ENCODE peak calls at places on chromosomes 7 and 10, in six cellular contexts. H is heart right ventricle, K is Panc1, N is dorsolateral prefrontal cortex, U is GM06990, M is epithelial cell of esophagus. W is an unnamed sample.

GRCh38 chr10:6494934-6495592 is 85.0 kb downstream of the PRKCQ start:
- DNase-seq in N (no peak), K (no peak), M (no peak), H (no peak), U (no peak), W (no peak)

GRCh38 chr7:143382126-143382790 is 1.1 kb downstream of the ZYX start:
- DNase-seq in K (no peak), N (no peak), M (no peak), H (no peak), U (no peak), W (no peak)

GRCh38 chr10:114653926-114654325 is 4.1 kb downstream of the ABLIM1 start:
- DNase-seq in M (no peak), K (no peak), H (peak; percentile 69), U (no peak), N (no peak), W (no peak)

GRCh38 chr7:129853661-129854268 is 99.0 kb downstream of the UBE2H start:
- DNase-seq in H (no peak), K (no peak), U (no peak), M (peak; percentile 97), N (no peak), W (no peak)

GRCh38 chr7:116351966-116352365 is 141.6 kb downstream of the TES start:
- DNase-seq in K (no peak), H (no peak), M (no peak), U (no peak), N (no peak), W (no peak)

GRCh38 chr7:70789481-70790214 is 342.3 kb upstream of the GALNT17 start:
- DNase-seq in K (no peak), M (no peak), N (no peak), H (no peak), U (no peak), W (no peak)

GRCh38 chr7:135557455-135558336 is at the start of gene NUP205:
- DNase-seq in K (peak; percentile 95), N (peak; percentile 63), H (peak; percentile 74), U (peak; percentile 93), M (peak; percentile 75), W (peak; percentile 67)

GRCh38 chr10:112532053-112532658 is 85.1 kb downstream of the VTI1A start:
- DNase-seq in H (no peak), K (no peak), N (no peak), M (no peak), U (peak; percentile 33), W (no peak)

GRCh38 chr10:79018591-79019011 is 50.2 kb upstream of the ZMIZ1 start:
- DNase-seq in H (no peak), M (peak; percentile 97), K (no peak), N (no peak), U (no peak), W (no peak)

GRCh38 chr10:130378556-130379400 is 242.6 kb downstream of the GLRX3 start:
- DNase-seq in H (no peak), N (no peak), M (no peak), K (no peak), U (no peak), W (no peak)

GRCh38 chr7:142535123-142535779 is 214.0 kb upstream of the PRSS1 start:
- DNase-seq in H (no peak), M (peak; percentile 83), K (peak; percentile 81), N (peak; percentile 56), U (no peak), W (peak; percentile 75)

GRCh38 chr10:87691515-87692070 is 31.9 kb downstream of the PAPSS2 start:
- DNase-seq in H (no peak), N (no peak), K (no peak), M (peak; percentile 76), U (no peak), W (no peak)

GRCh38 chr7:107939472-107940145 is 48.6 kb downstream of the DLD start:
- DNase-seq in H (peak; percentile 63), K (no peak), M (peak; percentile 55), N (peak; percentile 41), U (no peak), W (no peak)

GRCh38 chr10:119595715-119596515 is 849 bp downstream of the TIAL1 start:
- DNase-seq in N (peak; percentile 53), H (peak; percentile 43), M (peak; percentile 41), U (peak; percentile 65), K (no peak), W (no peak)

GRCh38 chr10:104067525-104067924 is 18.2 kb downstream of the COL17A1 start:
- DNase-seq in N (no peak), H (no peak), U (no peak), K (no peak), M (no peak), W (no peak)

GRCh38 chr7:23335141-23335540 is 36.0 kb downstream of the MALSU1 start:
- DNase-seq in U (no peak), H (no peak), M (no peak), N (no peak), K (no peak), W (no peak)

GRCh38 chr10:52644678-52645434 is 127.7 kb downstream of the MBL2 start:
- DNase-seq in N (peak; percentile 21), U (no peak), K (peak; percentile 28), H (peak; percentile 24), M (peak; percentile 63), W (peak; percentile 22)

GRCh38 chr10:79132681-79133381 is 64.1 kb downstream of the ZMIZ1 start:
- DNase-seq in K (no peak), H (no peak), M (no peak), N (no peak), U (no peak), W (no peak)

GRCh38 chr7:72405389-72405788 is 6.7 kb downstream of the CALN1 start:
- DNase-seq in U (peak; percentile 68), K (no peak), H (no peak), N (peak; percentile 67), M (peak; percentile 9), W (no peak)

GRCh38 chr10:18214692-18215563 is 74.7 kb downstream of the CACNB2 start:
- DNase-seq in U (no peak), N (peak; percentile 23), M (peak; percentile 60), K (peak; percentile 24), H (peak; percentile 38), W (no peak)

GRCh38 chr7:117459735-117460134 is 20.1 kb upstream of the CFTR start:
- DNase-seq in H (no peak), K (no peak), M (no peak), N (no peak), U (no peak), W (no peak)

GRCh38 chr7:134562136-134562535 is 13.2 kb downstream of the AKR1B15 start:
- DNase-seq in H (no peak), K (no peak), U (no peak), N (no peak), M (peak; percentile 75), W (no peak)

GRCh38 chr7:28613262-28613661 is 200.9 kb downstream of the CREB5 start:
- DNase-seq in H (no peak), M (peak; percentile 37), U (peak; percentile 50), K (no peak), N (no peak), W (no peak)

DNA sequence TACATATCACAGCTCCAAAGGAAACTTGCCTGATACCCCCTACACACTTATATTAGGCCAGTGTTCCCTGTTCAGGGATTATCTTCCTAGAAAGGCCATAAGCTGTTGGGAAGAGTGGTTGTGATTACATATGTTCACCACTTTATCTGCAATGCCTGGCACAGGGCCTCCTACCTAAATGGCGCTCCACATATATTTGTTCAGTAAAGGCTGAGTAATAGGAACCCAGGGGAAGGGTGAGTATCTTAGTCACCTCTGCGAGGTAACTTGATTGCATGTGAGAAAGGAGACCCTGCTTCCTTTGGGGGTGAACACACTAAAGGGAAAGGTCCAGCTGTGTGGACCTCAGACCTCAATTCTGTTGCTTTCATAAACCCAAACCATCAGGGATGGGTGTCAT is 896.0 kb downstream of the LRMDA start:
- DNase-seq in H (no peak), K (no peak), N (no peak), M (peak; percentile 44), U (no peak), W (no peak)
- H3K4me3 ChIP-seq in H (no peak overlapping the region), K (no peak overlapping the region), N (no peak overlapping the region), M (no peak overlapping the region), U (no peak overlapping the region), W (no peak overlapping the region)

DNA sequence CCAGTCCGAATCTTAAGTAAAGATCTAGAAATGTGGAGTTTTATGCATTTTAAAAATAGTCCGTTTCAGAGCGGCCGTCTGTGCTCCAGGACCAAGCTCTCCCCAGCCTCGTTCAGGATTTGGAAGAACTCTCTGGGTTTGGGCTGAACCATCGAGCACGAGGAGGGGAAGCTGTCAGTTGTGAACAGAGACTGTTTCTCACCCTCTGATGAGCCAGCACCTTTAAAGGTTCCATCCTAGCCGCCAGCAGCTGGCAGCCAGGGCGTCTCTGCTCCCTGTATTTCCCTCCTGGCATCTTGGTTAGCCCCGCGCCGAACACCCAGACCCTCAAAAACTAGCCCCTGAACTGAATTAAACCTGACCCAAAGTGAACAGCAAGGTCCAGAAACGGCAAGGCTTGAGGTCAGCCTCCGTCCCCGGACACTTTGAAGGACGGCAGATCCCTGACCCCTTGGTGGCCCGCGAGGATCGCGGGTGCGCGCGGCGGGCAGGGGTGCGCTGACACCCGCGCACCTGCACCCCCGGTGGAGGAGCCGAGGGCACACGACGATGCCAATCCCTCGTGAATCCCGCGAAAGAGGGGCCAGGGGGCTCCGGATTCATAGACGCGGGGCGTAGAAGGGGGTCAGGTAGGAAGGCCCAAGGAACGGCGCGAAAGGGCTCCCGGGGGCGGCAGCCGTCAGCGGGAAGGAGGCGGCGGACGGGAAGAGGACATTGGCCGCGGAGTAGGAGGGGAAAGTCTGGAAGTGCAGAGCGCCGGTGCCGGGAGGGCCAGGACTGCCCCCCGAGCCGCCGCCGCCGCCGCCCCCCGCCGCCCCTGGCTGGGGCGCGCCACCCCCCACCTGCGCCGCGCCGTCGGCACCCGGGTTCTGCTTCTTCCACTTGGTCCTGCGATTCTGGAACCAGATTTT is 2.8 kb downstream of the NKX1-2 start:
- DNase-seq in U (no peak), M (no peak), K (no peak), H (no peak), N (no peak), W (no peak)
- H3K4me3 ChIP-seq in U (no peak overlapping the region), M (peak overlapping the region; percentile 15), K (no peak overlapping the region), H (peak overlapping the region; percentile 13), N (peak overlapping the region; percentile 57), W (peak overlapping the region; percentile 40)

GRCh38 chr7:8115547-8116402 is 146.2 kb downstream of the ICA1 start:
- DNase-seq in U (peak; percentile 81), H (no peak), N (no peak), K (no peak), M (no peak), W (no peak)
- H3K4me3 ChIP-seq in U (no peak overlapping the region), H (no peak overlapping the region), N (no peak overlapping the region), K (no peak overlapping the region), M (no peak overlapping the region), W (no peak overlapping the region)

GRCh38 chr7:131011976-131012375 is 278.0 kb upstream of the KLF14 start:
- DNase-seq in M (peak; percentile 74), N (no peak), K (no peak), U (no peak), H (no peak), W (no peak)
- H3K4me3 ChIP-seq in M (no peak overlapping the region), N (no peak overlapping the region), K (no peak overlapping the region), U (no peak overlapping the region), H (no peak overlapping the region), W (no peak overlapping the region)

W was measured in iPS DF 6.9.